ENCODE peak calls at places on chromosomes 3 and 15, in eight cellular contexts. One of them, this sample, is unnamed.

GRCh38 chr3:102182162-102182561 is 252.7 kb upstream of the ZPLD1 start:
- DNase-seq in GM10248: no peak
- DNase-seq in 8988T: no peak
- DNase-seq in substantia nigra: no peak
- DNase-seq in trophoblast cell: peak
- DNase-seq in stimulated activated CD8-positive, alpha-beta memory T cell treated with anti-CD3 and anti-CD28 coated beads, Interleukin-2, amount 100 ng/mL, for 48 hours: no peak
- DNase-seq in NCI-H1105: no peak
- DNase-seq in activated T-cell treated with anti-CD3 and anti-CD28 coated beads for 48 hours: no peak
- DNase-seq in this sample: no peak

GRCh38 chr3:143533391-143533790 is 314.9 kb downstream of the SLC9A9 start:
- DNase-seq in stimulated activated CD8-positive, alpha-beta memory T cell treated with anti-CD3 and anti-CD28 coated beads, Interleukin-2, amount 100 ng/mL, for 48 hours: no peak
- DNase-seq in GM10248: no peak
- DNase-seq in substantia nigra: no peak
- DNase-seq in NCI-H1105: no peak
- DNase-seq in activated T-cell treated with anti-CD3 and anti-CD28 coated beads for 48 hours: no peak
- DNase-seq in 8988T: no peak
- DNase-seq in trophoblast cell: no peak
- DNase-seq in this sample: no peak

GRCh38 chr3:66480666-66481065 is 20.2 kb downstream of the LRIG1 start:
- DNase-seq in activated T-cell treated with anti-CD3 and anti-CD28 coated beads for 48 hours: no peak
- DNase-seq in trophoblast cell: no peak
- DNase-seq in NCI-H1105: no peak
- DNase-seq in substantia nigra: no peak
- DNase-seq in stimulated activated CD8-positive, alpha-beta memory T cell treated with anti-CD3 and anti-CD28 coated beads, Interleukin-2, amount 100 ng/mL, for 48 hours: no peak
- DNase-seq in 8988T: no peak
- DNase-seq in GM10248: no peak
- DNase-seq in this sample: no peak

GRCh38 chr15:92821491-92822116 is 78.5 kb upstream of the CHD2 start:
- DNase-seq in activated T-cell treated with anti-CD3 and anti-CD28 coated beads for 48 hours: no peak
- DNase-seq in 8988T: no peak
- DNase-seq in GM10248: no peak
- DNase-seq in trophoblast cell: no peak
- DNase-seq in NCI-H1105: no peak
- DNase-seq in stimulated activated CD8-positive, alpha-beta memory T cell treated with anti-CD3 and anti-CD28 coated beads, Interleukin-2, amount 100 ng/mL, for 48 hours: no peak
- DNase-seq in substantia nigra: no peak
- DNase-seq in this sample: no peak

GRCh38 chr3:43996379-43997301 is 245.0 kb upstream of the TOPAZ1 start:
- DNase-seq in activated T-cell treated with anti-CD3 and anti-CD28 coated beads for 48 hours: no peak
- DNase-seq in stimulated activated CD8-positive, alpha-beta memory T cell treated with anti-CD3 and anti-CD28 coated beads, Interleukin-2, amount 100 ng/mL, for 48 hours: no peak
- DNase-seq in NCI-H1105: peak
- DNase-seq in GM10248: peak
- DNase-seq in substantia nigra: peak
- DNase-seq in trophoblast cell: no peak
- DNase-seq in 8988T: no peak
- DNase-seq in this sample: no peak

GRCh38 chr3:98058244-98058960 is 23.3 kb upstream of the GABRR3 start:
- DNase-seq in NCI-H1105: no peak
- DNase-seq in 8988T: no peak
- DNase-seq in stimulated activated CD8-positive, alpha-beta memory T cell treated with anti-CD3 and anti-CD28 coated beads, Interleukin-2, amount 100 ng/mL, for 48 hours: no peak
- DNase-seq in substantia nigra: no peak
- DNase-seq in GM10248: no peak
- DNase-seq in trophoblast cell: no peak
- DNase-seq in activated T-cell treated with anti-CD3 and anti-CD28 coated beads for 48 hours: no peak
- DNase-seq in this sample: no peak

GRCh38 chr15:73924258-73924921 is 1.9 kb upstream of the LOXL1 start:
- DNase-seq in substantia nigra: no peak
- DNase-seq in activated T-cell treated with anti-CD3 and anti-CD28 coated beads for 48 hours: no peak
- DNase-seq in GM10248: no peak
- DNase-seq in stimulated activated CD8-positive, alpha-beta memory T cell treated with anti-CD3 and anti-CD28 coated beads, Interleukin-2, amount 100 ng/mL, for 48 hours: no peak
- DNase-seq in NCI-H1105: no peak
- DNase-seq in trophoblast cell: no peak
- DNase-seq in 8988T: peak
- DNase-seq in this sample: no peak

GRCh38 chr15:39232512-39232911 is 348.4 kb upstream of the THBS1 start:
- DNase-seq in 8988T: peak
- DNase-seq in stimulated activated CD8-positive, alpha-beta memory T cell treated with anti-CD3 and anti-CD28 coated beads, Interleukin-2, amount 100 ng/mL, for 48 hours: no peak
- DNase-seq in NCI-H1105: no peak
- DNase-seq in activated T-cell treated with anti-CD3 and anti-CD28 coated beads for 48 hours: no peak
- DNase-seq in trophoblast cell: peak
- DNase-seq in substantia nigra: no peak
- DNase-seq in GM10248: no peak
- DNase-seq in this sample: no peak